ENCODE peak calls at places on chromosomes 12 and 14, in seven cellular contexts. One of them, this sample, is unnamed.

GRCh38 chr12:67774983-67775587 is 126.5 kb downstream of the DYRK2 start:
- DNase-seq in K562: no peak
- DNase-seq in stomach: no peak
- DNase-seq in HepG2: no peak
- DNase-seq in breast epithelium: no peak
- DNase-seq in endothelial cell of umbilical vein: no peak
- DNase-seq in spleen: no peak
- DNase-seq in this sample: no peak

GRCh38 chr12:69490920-69491643 is 20.9 kb downstream of the FRS2 start:
- DNase-seq in K562: no peak
- DNase-seq in stomach: no peak
- DNase-seq in HepG2: no peak
- DNase-seq in breast epithelium: no peak
- DNase-seq in endothelial cell of umbilical vein: no peak
- DNase-seq in spleen: no peak
- DNase-seq in this sample: no peak

GRCh38 chr14:65850429-65851145 is 438.1 kb downstream of the FUT8 start:
- DNase-seq in K562: no peak
- DNase-seq in stomach: no peak
- DNase-seq in HepG2: no peak
- DNase-seq in breast epithelium: no peak
- DNase-seq in endothelial cell of umbilical vein: no peak
- DNase-seq in spleen: no peak
- DNase-seq in this sample: no peak

GRCh38 chr12:109739747-109740693 is 26.4 kb downstream of the FAM222A start:
- DNase-seq in K562: peak; percentile 68
- DNase-seq in stomach: peak; percentile 40
- DNase-seq in HepG2: no peak
- DNase-seq in breast epithelium: peak; percentile 27
- DNase-seq in endothelial cell of umbilical vein: no peak
- DNase-seq in spleen: peak; percentile 74
- DNase-seq in this sample: no peak

GRCh38 chr12:46590991-46591703 is 218.6 kb upstream of the SLC38A2 start:
- DNase-seq in K562: no peak
- DNase-seq in stomach: no peak
- DNase-seq in HepG2: no peak
- DNase-seq in breast epithelium: no peak
- DNase-seq in endothelial cell of umbilical vein: no peak
- DNase-seq in spleen: no peak
- DNase-seq in this sample: no peak

GRCh38 chr14:88208858-88209257 is 114.2 kb downstream of the KCNK10 start:
- DNase-seq in K562: no peak
- DNase-seq in stomach: no peak
- DNase-seq in HepG2: no peak
- DNase-seq in breast epithelium: no peak
- DNase-seq in endothelial cell of umbilical vein: no peak
- DNase-seq in spleen: no peak
- DNase-seq in this sample: no peak

GRCh38 chr14:77204457-77204796 is 22.8 kb downstream of the TMEM63C start:
- DNase-seq in K562: no peak
- DNase-seq in stomach: no peak
- DNase-seq in HepG2: no peak
- DNase-seq in breast epithelium: no peak
- DNase-seq in endothelial cell of umbilical vein: no peak
- DNase-seq in spleen: no peak
- DNase-seq in this sample: peak; percentile 14

GRCh38 chr14:54310151-54310851 is 86.5 kb upstream of the CDKN3 start:
- DNase-seq in K562: no peak
- DNase-seq in stomach: no peak
- DNase-seq in HepG2: no peak
- DNase-seq in breast epithelium: no peak
- DNase-seq in endothelial cell of umbilical vein: no peak
- DNase-seq in spleen: no peak
- DNase-seq in this sample: no peak

GRCh38 chr12:96623818-96624217 is 134.4 kb downstream of the CFAP54 start:
- DNase-seq in K562: no peak
- DNase-seq in stomach: no peak
- DNase-seq in HepG2: no peak
- DNase-seq in breast epithelium: no peak
- DNase-seq in endothelial cell of umbilical vein: no peak
- DNase-seq in spleen: no peak
- DNase-seq in this sample: no peak

GRCh38 chr12:80269953-80270552 is 170.7 kb downstream of the OTOGL start:
- DNase-seq in K562: peak; percentile 14
- DNase-seq in stomach: no peak
- DNase-seq in HepG2: peak; percentile 24
- DNase-seq in breast epithelium: no peak
- DNase-seq in endothelial cell of umbilical vein: peak; percentile 69
- DNase-seq in spleen: no peak
- DNase-seq in this sample: no peak

GRCh38 chr12:20420557-20420956 is 52.2 kb downstream of the PDE3A start:
- DNase-seq in K562: no peak
- DNase-seq in stomach: no peak
- DNase-seq in HepG2: no peak
- DNase-seq in breast epithelium: no peak
- DNase-seq in endothelial cell of umbilical vein: no peak
- DNase-seq in spleen: no peak
- DNase-seq in this sample: no peak

GRCh38 chr12:110254971-110255540 is 26.0 kb upstream of the ATP2A2 start:
- DNase-seq in K562: no peak
- DNase-seq in stomach: no peak
- DNase-seq in HepG2: no peak
- DNase-seq in breast epithelium: no peak
- DNase-seq in endothelial cell of umbilical vein: no peak
- DNase-seq in spleen: no peak
- DNase-seq in this sample: no peak

GRCh38 chr14:31858868-31859267 is 218.2 kb upstream of the ARHGAP5 start:
- DNase-seq in K562: no peak
- DNase-seq in stomach: no peak
- DNase-seq in HepG2: peak; percentile 58
- DNase-seq in breast epithelium: no peak
- DNase-seq in endothelial cell of umbilical vein: no peak
- DNase-seq in spleen: no peak
- DNase-seq in this sample: no peak

GRCh38 chr14:74843653-74844052 is 32.3 kb downstream of the PROX2 start:
- DNase-seq in K562: no peak
- DNase-seq in stomach: no peak
- DNase-seq in HepG2: no peak
- DNase-seq in breast epithelium: no peak
- DNase-seq in endothelial cell of umbilical vein: no peak
- DNase-seq in spleen: no peak
- DNase-seq in this sample: no peak

GRCh38 chr12:15633201-15633600 is 156.0 kb downstream of the EPS8 start:
- DNase-seq in K562: no peak
- DNase-seq in stomach: no peak
- DNase-seq in HepG2: no peak
- DNase-seq in breast epithelium: no peak
- DNase-seq in endothelial cell of umbilical vein: peak; percentile 17
- DNase-seq in spleen: no peak
- DNase-seq in this sample: no peak

GRCh38 chr12:3670083-3670620 is 82.8 kb downstream of the CRACR2A start:
- DNase-seq in K562: no peak
- DNase-seq in stomach: no peak
- DNase-seq in HepG2: no peak
- DNase-seq in breast epithelium: no peak
- DNase-seq in endothelial cell of umbilical vein: no peak
- DNase-seq in spleen: no peak
- DNase-seq in this sample: no peak

GRCh38 chr12:117143008-117143532 is 43.9 kb upstream of the TESC start:
- DNase-seq in K562: no peak
- DNase-seq in stomach: peak; percentile 64
- DNase-seq in HepG2: peak; percentile 92
- DNase-seq in breast epithelium: no peak
- DNase-seq in endothelial cell of umbilical vein: no peak
- DNase-seq in spleen: no peak
- DNase-seq in this sample: peak; percentile 53

GRCh38 chr12:22740656-22741350 is 115.8 kb downstream of the ETNK1 start:
- DNase-seq in K562: no peak
- DNase-seq in stomach: no peak
- DNase-seq in HepG2: no peak
- DNase-seq in breast epithelium: no peak
- DNase-seq in endothelial cell of umbilical vein: no peak
- DNase-seq in spleen: no peak
- DNase-seq in this sample: no peak

GRCh38 chr12:78885466-78885865 is 20.9 kb downstream of the SYT1 start:
- DNase-seq in K562: no peak
- DNase-seq in stomach: no peak
- DNase-seq in HepG2: no peak
- DNase-seq in breast epithelium: no peak
- DNase-seq in endothelial cell of umbilical vein: no peak
- DNase-seq in spleen: no peak
- DNase-seq in this sample: no peak

GRCh38 chr12:132797820-132798570 is 30.7 kb downstream of the GOLGA3 start:
- DNase-seq in K562: no peak
- DNase-seq in stomach: no peak
- DNase-seq in HepG2: no peak
- DNase-seq in breast epithelium: no peak
- DNase-seq in endothelial cell of umbilical vein: no peak
- DNase-seq in spleen: no peak
- DNase-seq in this sample: no peak

GRCh38 chr14:73818821-73819220 is 32.8 kb upstream of the PTGR2 start:
- DNase-seq in K562: no peak
- DNase-seq in stomach: no peak
- DNase-seq in HepG2: no peak
- DNase-seq in breast epithelium: no peak
- DNase-seq in endothelial cell of umbilical vein: no peak
- DNase-seq in spleen: peak; percentile 58
- DNase-seq in this sample: no peak

GRCh38 chr14:91749857-91750256 is 18.0 kb upstream of the CATSPERB start:
- DNase-seq in K562: no peak
- DNase-seq in stomach: no peak
- DNase-seq in HepG2: no peak
- DNase-seq in breast epithelium: no peak
- DNase-seq in endothelial cell of umbilical vein: no peak
- DNase-seq in spleen: no peak
- DNase-seq in this sample: no peak
- TF ChIP-seq POLR2A in K562: no peak
- TF ChIP-seq POLR2A in stomach: no peak
- TF ChIP-seq POLR2A in HepG2: no peak
- TF ChIP-seq POLR2A in breast epithelium: no peak
- TF ChIP-seq POLR2A in endothelial cell of umbilical vein: no peak
- TF ChIP-seq POLR2A in spleen: no peak
- TF ChIP-seq POLR2A in this sample: no peak

DNA sequence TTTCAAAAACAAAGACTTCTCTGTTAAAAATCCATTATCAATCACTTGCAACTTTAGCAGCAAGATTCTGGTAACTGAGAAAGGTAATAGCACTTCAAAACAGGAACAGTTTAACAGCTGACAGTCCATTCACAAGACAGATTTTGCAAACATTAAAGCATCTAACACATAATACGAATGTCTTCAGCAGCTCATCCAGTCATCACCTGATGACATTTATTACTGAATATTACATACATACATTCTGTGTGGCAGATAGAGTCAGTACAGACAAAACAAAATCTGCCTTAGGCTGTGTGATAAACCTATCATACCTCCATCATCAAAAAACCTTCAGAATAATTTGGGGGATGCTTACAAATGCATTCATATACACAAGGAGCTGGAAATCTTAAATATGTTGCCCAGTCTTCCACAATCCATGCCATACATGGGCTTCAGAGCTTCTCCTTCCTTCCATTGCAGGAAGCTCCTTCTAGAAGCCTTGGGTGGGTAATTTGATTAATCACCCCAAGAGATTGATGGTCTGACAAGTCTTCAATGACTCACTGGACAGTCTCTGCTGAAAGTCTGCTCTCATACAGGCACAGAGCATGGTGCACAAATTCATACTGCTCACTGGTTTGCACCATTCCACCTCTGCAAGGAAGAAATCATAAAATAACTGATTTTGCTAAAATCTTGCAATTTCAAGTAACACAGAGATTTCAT is 1.6 kb upstream of the PTPRB start:
- DNase-seq in K562: no peak
- DNase-seq in stomach: no peak
- DNase-seq in HepG2: no peak
- DNase-seq in breast epithelium: no peak
- DNase-seq in endothelial cell of umbilical vein: peak; percentile 54
- DNase-seq in spleen: no peak
- DNase-seq in this sample: no peak
- TF ChIP-seq POLR2AphosphoS5 in K562: no peak
- TF ChIP-seq POLR2AphosphoS5 in stomach: no peak
- TF ChIP-seq POLR2AphosphoS5 in HepG2: no peak
- TF ChIP-seq POLR2AphosphoS5 in breast epithelium: no peak
- TF ChIP-seq POLR2AphosphoS5 in endothelial cell of umbilical vein: peak; percentile 28
- TF ChIP-seq POLR2AphosphoS5 in spleen: no peak
- TF ChIP-seq POLR2AphosphoS5 in this sample: no peak

DNA sequence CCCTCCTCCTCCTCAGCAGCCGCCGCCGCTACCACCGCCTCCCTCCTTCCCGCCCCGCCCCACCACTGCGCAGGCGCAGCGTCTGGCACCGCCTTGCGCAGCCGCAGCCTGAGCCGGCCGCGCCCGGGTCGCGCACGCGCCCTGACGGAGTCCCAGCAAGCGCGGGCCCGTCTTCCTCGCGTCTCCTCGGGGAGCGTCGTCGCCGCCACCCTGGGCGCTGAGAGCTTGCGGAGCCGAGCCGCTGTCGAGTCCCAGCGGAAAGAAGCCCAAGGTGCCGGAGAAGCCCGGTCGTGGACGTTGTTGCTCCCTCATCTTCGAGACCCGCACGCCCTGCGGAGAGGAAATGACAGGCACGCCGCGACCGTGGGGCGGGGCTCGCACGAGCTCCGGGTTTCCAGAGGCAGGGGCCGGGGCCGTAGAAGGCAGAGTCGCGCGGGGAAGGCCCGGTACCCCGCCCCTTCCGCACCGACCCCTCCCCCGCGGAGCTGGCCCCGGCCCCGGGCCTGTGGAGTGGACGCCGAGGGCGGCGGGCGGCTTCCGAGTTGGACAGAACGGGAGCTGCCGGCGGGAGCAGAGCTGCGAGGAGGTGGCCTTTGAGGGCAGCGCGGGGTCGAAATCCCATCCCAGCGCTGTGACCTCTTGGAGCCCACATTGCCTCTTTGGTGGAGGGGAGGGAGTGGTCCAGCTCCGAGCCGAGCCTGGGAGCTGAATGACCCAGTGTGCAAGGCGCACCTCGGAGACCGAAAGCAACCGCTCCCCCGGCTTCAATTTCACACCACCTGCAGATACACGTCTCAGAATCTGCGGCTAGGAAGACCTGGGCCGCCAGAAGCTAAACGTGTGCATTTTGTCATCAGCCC is 469 bp upstream of the RAB35 start:
- DNase-seq in K562: peak; percentile 99
- DNase-seq in stomach: peak; percentile 95
- DNase-seq in HepG2: peak; percentile 86
- DNase-seq in breast epithelium: peak; percentile 96
- DNase-seq in endothelial cell of umbilical vein: peak; percentile 96
- DNase-seq in spleen: peak; percentile 99
- DNase-seq in this sample: peak; percentile 93
- TF ChIP-seq POLR2A in K562: peak; percentile 90
- TF ChIP-seq POLR2A in stomach: no peak
- TF ChIP-seq POLR2A in HepG2: peak; percentile 93
- TF ChIP-seq POLR2A in breast epithelium: no peak
- TF ChIP-seq POLR2A in endothelial cell of umbilical vein: peak; percentile 88
- TF ChIP-seq POLR2A in spleen: peak; percentile 62
- TF ChIP-seq POLR2A in this sample: peak; percentile 87

DNA sequence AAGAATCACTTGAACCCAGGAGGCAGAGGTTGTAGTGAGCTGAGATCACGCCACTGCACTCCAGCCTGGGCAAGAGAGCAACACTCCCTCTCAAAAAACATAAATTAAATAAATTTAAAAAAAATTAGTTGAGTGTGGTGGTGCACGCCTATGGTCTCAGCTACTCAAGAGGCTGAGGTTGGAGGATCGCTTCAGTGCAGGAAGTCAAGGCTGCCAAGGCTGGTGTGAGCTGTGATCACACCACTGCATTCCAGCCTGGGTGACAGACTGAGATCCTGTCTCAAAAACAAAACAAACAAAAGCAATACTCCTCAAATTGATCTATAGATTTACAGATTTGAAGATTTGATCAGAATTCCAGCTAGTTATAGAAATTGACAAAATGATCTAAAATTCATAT is 92.7 kb upstream of the RESF1 start:
- DNase-seq in K562: no peak
- DNase-seq in stomach: no peak
- DNase-seq in HepG2: no peak
- DNase-seq in breast epithelium: no peak
- DNase-seq in endothelial cell of umbilical vein: no peak
- DNase-seq in spleen: no peak
- DNase-seq in this sample: no peak
- TF ChIP-seq POLR2AphosphoS5 in K562: no peak
- TF ChIP-seq POLR2AphosphoS5 in stomach: no peak
- TF ChIP-seq POLR2AphosphoS5 in HepG2: no peak
- TF ChIP-seq POLR2AphosphoS5 in breast epithelium: no peak
- TF ChIP-seq POLR2AphosphoS5 in endothelial cell of umbilical vein: no peak
- TF ChIP-seq POLR2AphosphoS5 in spleen: no peak
- TF ChIP-seq POLR2AphosphoS5 in this sample: no peak

This sample was measured in prostate gland.